ENCODE peak calls at places on chromosomes 2 and 18, in four cellular contexts. P, V, C and S are unnamed samples.

GRCh38 chr2:203061346-203061745 is 46.7 kb downstream of the NBEAL1 start:
- DNase-seq in P (peak), V (peak), C (peak), S (peak)

GRCh38 chr2:74886811-74887210 is 52.9 kb downstream of the HK2 start:
- DNase-seq in P (peak), V (no peak), C (no peak), S (no peak)

GRCh38 chr18:35939166-35939565 is 33.3 kb upstream of the RMP24 start:
- DNase-seq in P (peak), V (no peak), C (no peak), S (no peak)

GRCh38 chr2:236512902-236513433 is 56.7 kb upstream of the ACKR3 start:
- DNase-seq in P (peak), V (peak), C (peak), S (peak)

GRCh38 chr2:128495996-128496547 is 177.4 kb upstream of the HS6ST1 start:
- DNase-seq in P (no peak), V (no peak), C (no peak), S (no peak)

GRCh38 chr2:78979380-78980238 is 45.9 kb upstream of the REG3G start:
- DNase-seq in P (peak), V (no peak), C (peak), S (peak)

GRCh38 chr2:105377871-105378270 is 21.0 kb downstream of the FHL2 start:
- DNase-seq in P (no peak), V (no peak), C (no peak), S (no peak)

GRCh38 chr2:182649316-182649715 is 66.7 kb upstream of the DNAJC10 start:
- DNase-seq in P (peak), V (peak), C (peak), S (peak)

GRCh38 chr2:96097951-96098823 is 18.2 kb downstream of the ADRA2B start:
- DNase-seq in P (no peak), V (no peak), C (no peak), S (no peak)

GRCh38 chr2:99806758-99807157 is 316.9 kb upstream of the REV1 start:
- DNase-seq in P (no peak), V (peak), C (peak), S (no peak)

GRCh38 chr2:223228871-223229270 is 176.9 kb downstream of the KCNE4 start:
- DNase-seq in P (no peak), V (no peak), C (no peak), S (no peak)

GRCh38 chr18:54020971-54021370 is 203.5 kb downstream of the MBD2 start:
- DNase-seq in P (no peak), V (no peak), C (no peak), S (no peak)

GRCh38 chr2:76667764-76668163 is 854.4 kb downstream of the LRRTM4 start:
- DNase-seq in P (no peak), V (no peak), C (peak), S (no peak)

GRCh38 chr2:54492335-54492734 is 36.2 kb downstream of the SPTBN1 start:
- DNase-seq in P (peak), V (no peak), C (no peak), S (no peak)

GRCh38 chr2:78681386-78681785 is 344.1 kb upstream of the REG3G start:
- DNase-seq in P (no peak), V (no peak), C (no peak), S (no peak)

GRCh38 chr2:199439094-199439493 is 18.6 kb downstream of the SATB2 start:
- DNase-seq in P (no peak), V (no peak), C (no peak), S (no peak)

GRCh38 chr18:69064063-69064462 is 266.2 kb downstream of the CCDC102B start:
- DNase-seq in P (no peak), V (no peak), C (no peak), S (no peak)

GRCh38 chr2:7037340-7038333 is 120.4 kb downstream of the RNF144A start:
- DNase-seq in P (peak), V (peak), C (peak), S (peak)

GRCh38 chr2:144625216-144626010 is 105.5 kb upstream of the ZEB2 start:
- DNase-seq in P (peak), V (no peak), C (no peak), S (no peak)
- H3K9ac ChIP-seq in P (no peak), V (no peak), C (no peak), S (no peak)

DNA sequence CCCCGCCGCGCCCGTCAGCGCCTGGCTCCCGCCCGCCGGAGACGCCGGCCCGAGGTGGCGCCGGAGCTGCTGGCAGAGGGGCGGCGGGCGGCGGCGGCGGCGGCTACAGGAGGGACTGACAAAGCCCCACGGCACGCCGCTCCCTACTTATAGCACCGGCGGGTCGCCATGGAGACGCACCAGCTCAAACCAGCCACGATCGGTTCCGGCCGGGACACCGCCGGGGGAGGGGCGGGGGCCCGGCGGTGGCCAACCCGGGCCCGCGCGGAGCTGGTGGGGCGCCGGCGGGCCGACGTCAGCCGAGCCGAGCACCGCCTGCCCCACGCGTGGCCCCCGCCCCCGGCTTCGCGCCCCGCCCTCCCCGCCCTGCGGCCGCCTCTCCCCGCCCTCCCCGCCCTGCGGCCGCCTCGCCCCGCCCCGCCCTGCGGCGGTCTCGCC is at the start of gene ODC1:
- DNase-seq in P (peak), V (peak), C (peak), S (peak)
- H2BK5ac ChIP-seq in P (peak), V (peak), C (peak), S (peak)

GRCh38 chr2:42156756-42157155 is 12.4 kb upstream of the EML4 start:
- DNase-seq in P (peak), V (no peak), C (no peak), S (no peak)
- H3K9ac ChIP-seq in P (no peak), V (no peak), C (no peak), S (no peak)

GRCh38 chr2:108583903-108584520 is 49.7 kb downstream of the LIMS1 start:
- DNase-seq in P (peak), V (peak), C (peak), S (peak)
- H2BK5ac ChIP-seq in P (no peak), V (peak), C (no peak), S (no peak)

DNA sequence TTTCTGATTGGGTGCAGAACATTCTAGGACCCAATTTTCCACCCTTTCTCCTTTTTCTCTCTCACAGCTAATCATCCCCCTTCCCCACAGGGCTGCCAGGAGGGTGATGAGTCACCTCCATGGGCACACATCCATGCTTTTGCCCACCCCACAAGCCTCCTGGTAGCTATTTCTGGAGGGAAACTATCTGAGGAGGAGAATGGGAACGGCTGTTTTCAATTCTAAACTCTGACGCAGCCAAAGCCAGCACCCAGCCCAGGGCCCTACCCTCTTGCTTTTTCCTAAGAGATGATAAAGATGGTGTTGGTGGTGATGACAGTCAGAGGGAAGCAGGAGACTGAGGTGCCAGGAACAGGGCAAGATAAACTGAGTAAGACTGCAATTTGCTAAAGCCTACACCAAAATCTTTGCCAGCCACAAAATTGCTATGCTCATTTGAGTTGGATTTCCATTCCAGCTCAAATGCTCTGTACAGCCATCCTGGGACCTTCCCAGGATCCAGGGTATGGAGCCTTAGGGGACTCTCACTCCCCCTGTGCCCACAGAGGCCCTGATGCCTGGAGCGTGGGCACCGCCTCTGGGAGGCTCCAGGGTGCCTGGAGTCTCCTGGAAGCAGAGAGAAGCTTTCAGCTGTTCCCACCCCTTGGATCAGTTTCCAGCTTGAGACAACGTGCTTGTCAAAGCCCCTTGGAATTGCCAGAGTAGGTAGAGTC is 62.0 kb upstream of the FZD7 start:
- DNase-seq in P (no peak), V (peak), C (no peak), S (no peak)
- H3K9ac ChIP-seq in P (no peak), V (no peak), C (no peak), S (no peak)